ENCODE peak calls at places on chromosomes 4 and X, in seven cellular contexts. M is mesothelial cell of epicardium, A is Right ventricle myocardium inferior, C is MCF 10A, G is naive B cell, H is tibial nerve, X is H4. B is an unnamed sample.
A peak's percentile ranks its signal among the peaks of the same experiment; 100 is the strongest.

GRCh38 chr4:11609751-11610150 is 181.1 kb upstream of the HS3ST1 start:
- DNase-seq in M (no peak), A (no peak), C (no peak), G (no peak), H (no peak), X (no peak), B (no peak)

GRCh38 chrX:151773434-151773833 is 38.9 kb downstream of the CNGA2 start:
- DNase-seq in M (no peak), A (no peak), C (no peak), G (no peak), H (no peak), X (no peak), B (no peak)

GRCh38 chr4:78667337-78667736 is 108.8 kb upstream of the BMP2K start:
- DNase-seq in M (no peak), A (no peak), C (peak; percentile 32), G (no peak), H (no peak), X (no peak), B (no peak)

GRCh38 chr4:145324161-145324560 is 143.8 kb upstream of the OTUD4 start:
- DNase-seq in M (no peak), A (no peak), C (no peak), G (no peak), H (no peak), X (no peak), B (no peak)

GRCh38 chrX:53421772-53422090 is 723 bp downstream of the SMC1A start:
- DNase-seq in M (no peak), A (no peak), C (no peak), G (no peak), H (no peak), X (no peak), B (no peak)

GRCh38 chrX:152819271-152819670 is 11.3 kb downstream of the CETN2 start:
- DNase-seq in M (no peak), A (no peak), C (no peak), G (no peak), H (no peak), X (no peak), B (no peak)

GRCh38 chrX:39910651-39911050 is 187.1 kb downstream of the BCOR start:
- DNase-seq in M (no peak), A (no peak), C (no peak), G (no peak), H (no peak), X (no peak), B (no peak)

GRCh38 chr4:40321671-40322131 is 13.4 kb upstream of the CHRNA9 start:
- DNase-seq in M (no peak), A (no peak), C (peak; percentile 69), G (no peak), H (no peak), X (peak; percentile 97), B (no peak)

GRCh38 chrX:69153060-69153730 is 12.1 kb downstream of the PJA1 start:
- DNase-seq in M (no peak), A (no peak), C (no peak), G (no peak), H (peak; percentile 22), X (peak; percentile 13), B (no peak)

GRCh38 chrX:101986571-101986970 is 54.7 kb upstream of the ZMAT1 start:
- DNase-seq in M (no peak), A (no peak), C (peak; percentile 4), G (no peak), H (no peak), X (no peak), B (no peak)

GRCh38 chr4:3207531-3208037 is 41.4 kb upstream of the MSANTD1 start:
- DNase-seq in M (no peak), A (no peak), C (peak; percentile 32), G (no peak), H (no peak), X (no peak), B (no peak)